ENCODE peak calls at places on chromosomes 6 and 20, in four cellular contexts. One of them, this sample, is unnamed.

GRCh38 chr20:64119681-64120341 is 12.4 kb upstream of the NPBWR2 start:
- DNase-seq in adrenal gland: peak; percentile 20
- DNase-seq in Jurkat, Clone E6-1: no peak
- DNase-seq in HCT116: peak; percentile 6
- DNase-seq in this sample: no peak

GRCh38 chr20:3040086-3040485 is 3.3 kb upstream of the GNRH2 start:
- DNase-seq in adrenal gland: no peak
- DNase-seq in Jurkat, Clone E6-1: no peak
- DNase-seq in HCT116: no peak
- DNase-seq in this sample: no peak

GRCh38 chr6:25942561-25943147 is 12.2 kb upstream of the SLC17A2 start:
- DNase-seq in adrenal gland: no peak
- DNase-seq in Jurkat, Clone E6-1: peak; percentile 49
- DNase-seq in HCT116: peak; percentile 48
- DNase-seq in this sample: peak; percentile 57

GRCh38 chr6:551405-551804 is 105.5 kb downstream of the HUS1B start:
- DNase-seq in adrenal gland: no peak
- DNase-seq in Jurkat, Clone E6-1: no peak
- DNase-seq in HCT116: no peak
- DNase-seq in this sample: peak; percentile 9

GRCh38 chr20:826695-827323 is 6.7 kb upstream of the FAM110A start:
- DNase-seq in adrenal gland: peak; percentile 5
- DNase-seq in Jurkat, Clone E6-1: no peak
- DNase-seq in HCT116: no peak
- DNase-seq in this sample: no peak

GRCh38 chr6:27049863-27050781 is 197.4 kb upstream of the PRSS16 start:
- DNase-seq in adrenal gland: no peak
- DNase-seq in Jurkat, Clone E6-1: no peak
- DNase-seq in HCT116: no peak
- DNase-seq in this sample: no peak

GRCh38 chr6:11290027-11290426 is 57.6 kb upstream of the NEDD9 start:
- DNase-seq in adrenal gland: no peak
- DNase-seq in Jurkat, Clone E6-1: no peak
- DNase-seq in HCT116: no peak
- DNase-seq in this sample: no peak

GRCh38 chr6:26521485-26522391 is 16.4 kb upstream of the HMGN4 start:
- DNase-seq in adrenal gland: peak; percentile 82
- DNase-seq in Jurkat, Clone E6-1: no peak
- DNase-seq in HCT116: no peak
- DNase-seq in this sample: peak; percentile 87

GRCh38 chr6:149950423-149950822 is 8.6 kb downstream of the ULBP2 start:
- DNase-seq in adrenal gland: no peak
- DNase-seq in Jurkat, Clone E6-1: no peak
- DNase-seq in HCT116: no peak
- DNase-seq in this sample: no peak

GRCh38 chr20:32969356-32970114 is 34.7 kb downstream of the SUN5 start:
- DNase-seq in adrenal gland: no peak
- DNase-seq in Jurkat, Clone E6-1: no peak
- DNase-seq in HCT116: no peak
- DNase-seq in this sample: no peak

GRCh38 chr6:164013480-164014208 is 599.1 kb downstream of the QKI start:
- DNase-seq in adrenal gland: no peak
- DNase-seq in Jurkat, Clone E6-1: no peak
- DNase-seq in HCT116: no peak
- DNase-seq in this sample: no peak

DNA sequence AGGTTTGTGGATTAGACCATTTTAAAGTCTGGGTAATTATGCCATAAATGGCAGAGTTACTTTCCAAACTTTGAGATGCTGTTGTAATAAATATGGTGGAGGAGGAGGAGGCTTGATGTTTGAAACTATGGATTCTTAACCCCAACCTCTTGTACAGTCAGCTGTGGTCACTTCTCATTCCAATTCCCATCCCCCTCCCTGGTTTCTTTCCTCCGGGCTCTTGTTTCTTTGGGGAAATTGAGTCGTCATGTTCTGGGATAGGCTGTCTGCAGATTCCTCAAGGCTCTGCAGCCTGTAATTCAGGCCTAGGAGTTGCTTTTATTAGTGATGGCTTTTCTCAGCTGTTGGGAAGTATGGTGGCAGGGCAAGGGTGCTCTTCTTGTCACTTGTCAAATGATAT is 2.5 kb downstream of the PTK7 start:
- DNase-seq in adrenal gland: no peak
- DNase-seq in Jurkat, Clone E6-1: no peak
- DNase-seq in HCT116: no peak
- DNase-seq in this sample: peak; percentile 90
- H3K4me3 ChIP-seq in adrenal gland: no peak overlapping the region
- H3K4me3 ChIP-seq in Jurkat, Clone E6-1: no peak overlapping the region
- H3K4me3 ChIP-seq in HCT116: no peak overlapping the region
- H3K4me3 ChIP-seq in this sample: peak overlapping the region; percentile 87

DNA sequence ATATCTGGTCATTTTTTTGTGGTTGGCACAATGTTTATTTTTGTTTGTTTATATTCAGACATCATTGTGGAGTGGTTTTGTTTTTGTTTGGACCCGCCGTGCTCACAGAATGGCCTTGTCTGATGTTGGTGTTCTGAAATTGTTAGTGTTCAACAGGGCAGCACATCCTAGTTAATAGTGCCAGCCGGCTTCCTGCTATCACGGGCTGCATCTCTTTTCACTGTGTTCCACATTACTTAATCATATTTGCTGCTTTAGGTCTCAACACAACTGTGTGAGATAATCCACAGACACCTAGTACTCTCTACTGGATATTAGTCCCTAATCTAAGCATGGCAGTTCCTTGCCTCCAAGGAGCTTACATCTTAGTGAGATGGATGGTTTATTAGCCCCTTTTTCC is 2.8 kb upstream of the EIF2S2 start:
- DNase-seq in adrenal gland: no peak
- DNase-seq in Jurkat, Clone E6-1: no peak
- DNase-seq in HCT116: no peak
- DNase-seq in this sample: no peak
- H3K4me3 ChIP-seq in adrenal gland: no peak overlapping the region
- H3K4me3 ChIP-seq in Jurkat, Clone E6-1: no peak overlapping the region
- H3K4me3 ChIP-seq in HCT116: no peak overlapping the region
- H3K4me3 ChIP-seq in this sample: no peak overlapping the region

GRCh38 chr6:62288562-62288961 is 2.5 kb upstream of the KHDRBS2 start:
- DNase-seq in adrenal gland: no peak
- DNase-seq in Jurkat, Clone E6-1: no peak
- DNase-seq in HCT116: no peak
- DNase-seq in this sample: no peak

GRCh38 chr6:62284725-62285124 is 1.3 kb downstream of the KHDRBS2 start:
- DNase-seq in adrenal gland: no peak
- DNase-seq in Jurkat, Clone E6-1: no peak
- DNase-seq in HCT116: no peak
- DNase-seq in this sample: no peak

GRCh38 chr6:62285612-62286469 is at the start of gene KHDRBS2:
- DNase-seq in adrenal gland: peak; percentile 92
- DNase-seq in Jurkat, Clone E6-1: no peak
- DNase-seq in HCT116: no peak
- DNase-seq in this sample: no peak

GRCh38 chr6:62288974-62289373 is 2.9 kb upstream of the KHDRBS2 start:
- DNase-seq in adrenal gland: no peak
- DNase-seq in Jurkat, Clone E6-1: no peak
- DNase-seq in HCT116: no peak
- DNase-seq in this sample: no peak

DNA sequence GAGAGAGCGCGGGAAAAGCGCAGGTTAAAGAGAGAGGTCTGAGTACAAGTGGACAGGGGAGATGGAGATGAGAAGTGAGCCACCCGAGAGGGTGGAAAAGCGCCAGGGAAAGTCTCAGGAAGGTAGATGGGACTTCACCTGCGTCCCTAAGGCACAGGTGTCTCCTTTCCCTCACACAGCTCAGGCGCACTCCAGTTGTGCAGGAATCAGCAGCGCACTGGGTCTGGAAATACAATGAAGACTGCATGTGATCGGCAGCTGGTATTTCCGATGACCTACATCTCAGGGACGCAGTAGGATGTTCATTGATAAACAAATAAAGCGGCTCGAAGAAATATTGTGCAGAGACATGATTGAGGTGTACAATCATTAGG is 432 bp upstream of the KHDRBS2 start:
- DNase-seq in adrenal gland: no peak
- DNase-seq in Jurkat, Clone E6-1: no peak
- DNase-seq in HCT116: no peak
- DNase-seq in this sample: no peak
- H3K4me3 ChIP-seq in adrenal gland: no peak overlapping the region
- H3K4me3 ChIP-seq in Jurkat, Clone E6-1: no peak overlapping the region
- H3K4me3 ChIP-seq in HCT116: no peak overlapping the region
- H3K4me3 ChIP-seq in this sample: no peak overlapping the region

GRCh38 chr20:8129211-8129986 is 2.7 kb upstream of the PLCB1 start:
- DNase-seq in adrenal gland: no peak
- DNase-seq in Jurkat, Clone E6-1: no peak
- DNase-seq in HCT116: no peak
- DNase-seq in this sample: no peak

GRCh38 chr20:8132632-8133587 is 844 bp downstream of the PLCB1 start:
- DNase-seq in adrenal gland: peak; percentile 69
- DNase-seq in Jurkat, Clone E6-1: no peak
- DNase-seq in HCT116: no peak
- DNase-seq in this sample: peak; percentile 41

GRCh38 chr20:8132015-8132631 is at the start of gene PLCB1:
- DNase-seq in adrenal gland: peak; percentile 91
- DNase-seq in Jurkat, Clone E6-1: peak; percentile 81
- DNase-seq in HCT116: peak; percentile 13
- DNase-seq in this sample: peak; percentile 76

GRCh38 chr20:8131598-8132014 is 460 bp upstream of the PLCB1 start:
- DNase-seq in adrenal gland: no peak
- DNase-seq in Jurkat, Clone E6-1: no peak
- DNase-seq in HCT116: no peak
- DNase-seq in this sample: peak; percentile 30

GRCh38 chr20:8130840-8131526 is 1.1 kb upstream of the PLCB1 start:
- DNase-seq in adrenal gland: no peak
- DNase-seq in Jurkat, Clone E6-1: no peak
- DNase-seq in HCT116: no peak
- DNase-seq in this sample: no peak
- H3K4me3 ChIP-seq in adrenal gland: no peak overlapping the region
- H3K4me3 ChIP-seq in Jurkat, Clone E6-1: peak overlapping the region; percentile 56
- H3K4me3 ChIP-seq in HCT116: peak overlapping the region; percentile 53
- H3K4me3 ChIP-seq in this sample: peak overlapping the region; percentile 66